ENCODE peak calls at places on chromosomes 4 and X, in five cellular contexts. H is thoracic aorta, X is brain microvascular endothelial cell, I is lower lobe of right lung, B is fibroblast of lung. Q is an unnamed sample.

GRCh38 chr4:185772391-185773093 is 39.5 kb downstream of the SORBS2 start:
- DNase-seq in I (no peak), H (no peak), B (no peak), X (no peak), Q (no peak)

GRCh38 chrX:155956649-155957048 is 40.8 kb upstream of the IL9R start:
- DNase-seq in B (no peak), I (no peak), X (no peak), H (no peak), Q (no peak)

GRCh38 chrX:44903107-44903506 is 30.1 kb downstream of the KDM6A start:
- DNase-seq in B (peak), X (peak), I (no peak), H (no peak), Q (peak)

GRCh38 chr4:105122334-105122733 is 24.3 kb upstream of the TET2 start:
- DNase-seq in H (no peak), X (peak), I (no peak), B (peak), Q (no peak)

GRCh38 chrX:108312938-108313337 is 125.3 kb downstream of the COL4A6 start:
- DNase-seq in I (peak), X (peak), B (peak), H (no peak), Q (no peak)

GRCh38 chrX:71177327-71177726 is 32.7 kb downstream of the NLGN3 start:
- DNase-seq in H (no peak), I (no peak), X (no peak), B (no peak), Q (no peak)

GRCh38 chr4:124437853-124438495 is 274.6 kb downstream of the ANKRD50 start:
- DNase-seq in X (no peak), B (no peak), I (no peak), H (no peak), Q (no peak)

GRCh38 chr4:130172156-130172555 is 1076.2 kb downstream of the C4orf33 start:
- DNase-seq in B (no peak), I (no peak), X (no peak), H (no peak), Q (no peak)

GRCh38 chr4:91322961-91323360 is 980.8 kb upstream of the GRID2 start:
- DNase-seq in X (no peak), B (no peak), H (no peak), I (no peak), Q (no peak)

GRCh38 chr4:111283066-111283677 is 660.3 kb upstream of the PITX2 start:
- DNase-seq in X (peak), B (peak), I (peak), H (no peak), Q (peak)

GRCh38 chrX:136538811-136539210 is 6.8 kb downstream of the VGLL1 start:
- DNase-seq in X (no peak), I (no peak), H (no peak), B (no peak), Q (no peak)

GRCh38 chr4:16764622-16765021 is 133.8 kb downstream of the LDB2 start:
- DNase-seq in X (no peak), H (no peak), B (no peak), I (no peak), Q (no peak)

GRCh38 chrX:39777623-39778025 is 320.1 kb downstream of the BCOR start:
- DNase-seq in H (no peak), B (no peak), I (no peak), X (no peak), Q (no peak)

GRCh38 chrX:96052078-96052477 is 632.6 kb upstream of the DIAPH2 start:
- DNase-seq in X (no peak), B (no peak), H (no peak), I (no peak), Q (no peak)

GRCh38 chr4:156388826-156389225 is 435.2 kb upstream of the CTSO start:
- DNase-seq in B (peak), H (no peak), I (no peak), X (peak), Q (no peak)

GRCh38 chrX:19889582-19890342 is 2.4 kb upstream of the SH3KBP1 start:
- DNase-seq in I (no peak), B (peak), H (no peak), X (peak), Q (peak)

GRCh38 chr4:113531572-113531971 is 230.0 kb downstream of the CAMK2D start:
- DNase-seq in B (no peak), X (no peak), H (no peak), I (no peak), Q (no peak)

GRCh38 chr4:118175506-118175905 is 141.2 kb downstream of the NDST3 start:
- DNase-seq in I (no peak), X (no peak), B (no peak), H (no peak), Q (no peak)

GRCh38 chr4:187732524-187732923 is 263.0 kb upstream of the ZFP42 start:
- DNase-seq in X (no peak), H (no peak), I (no peak), B (no peak), Q (no peak)

GRCh38 chr4:143421609-143422008 is 84.9 kb downstream of the GAB1 start:
- DNase-seq in B (no peak), H (no peak), X (no peak), I (no peak), Q (no peak)

GRCh38 chrX:70525733-70526132 is 81.1 kb downstream of the DLG3 start:
- DNase-seq in B (no peak), X (no peak), I (peak), H (no peak), Q (no peak)

GRCh38 chr4:145722561-145722960 is 42.6 kb downstream of the C4orf51 start:
- DNase-seq in B (no peak), X (no peak), I (no peak), H (no peak), Q (no peak)

GRCh38 chrX:42748067-42748850 is 29.7 kb downstream of the PPP1R2C start:
- DNase-seq in X (peak), H (no peak), I (no peak), B (peak), Q (no peak)

GRCh38 chr4:185909959-185910358 is 98.0 kb upstream of the SORBS2 start:
- DNase-seq in H (no peak), B (no peak), I (no peak), X (no peak), Q (no peak)

GRCh38 chr4:78907638-78908037 is 31.6 kb downstream of the PAQR3 start:
- DNase-seq in X (no peak), I (no peak), H (no peak), B (no peak), Q (no peak)
- H3K4me3 ChIP-seq in X (no peak), I (no peak), H (no peak), B (no peak), Q (no peak)

GRCh38 chr4:169902658-169903345 is 123.4 kb downstream of the MFAP3L start:
- DNase-seq in I (no peak), H (no peak), X (no peak), B (no peak), Q (no peak)
- TF ChIP-seq CTCF in I (no peak), H (peak), X (no peak), B (no peak), Q (no peak)

GRCh38 chrX:9824554-9824953 is 38.3 kb downstream of the SHROOM2 start:
- DNase-seq in B (no peak), I (no peak), X (no peak), H (no peak), Q (no peak)
- H3K27ac ChIP-seq in B (no peak), I (no peak), X (no peak), H (no peak), Q (no peak)

DNA sequence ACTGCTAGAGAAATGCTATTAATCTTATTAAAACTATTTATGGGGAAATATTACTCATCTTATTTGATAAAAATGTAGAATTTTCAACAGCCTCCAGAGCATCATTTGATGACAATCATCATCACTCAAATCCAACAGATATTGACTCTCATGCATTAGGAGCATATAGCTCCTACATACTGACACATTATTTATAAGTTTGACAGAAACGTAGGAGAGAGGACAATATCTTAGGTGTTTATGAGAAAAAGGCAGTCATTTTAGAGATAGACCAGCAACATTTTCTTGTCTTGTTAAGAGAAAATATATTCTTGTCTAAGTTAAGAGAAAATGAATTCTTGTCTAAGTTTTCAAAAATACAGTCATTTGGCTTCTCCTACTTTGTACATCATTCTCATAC is 2550.2 kb downstream of the PCDH7 start:
- DNase-seq in H (no peak), X (no peak), B (no peak), I (no peak), Q (no peak)
- H3K4me3 ChIP-seq in H (no peak), X (no peak), B (no peak), I (no peak), Q (no peak)

GRCh38 chrX:139121616-139122286 is 408.8 kb upstream of the F9 start:
- DNase-seq in H (no peak), X (no peak), B (no peak), I (no peak), Q (no peak)

GRCh38 chrX:139125916-139126315 is 404.6 kb upstream of the F9 start:
- DNase-seq in H (no peak), I (no peak), B (no peak), X (no peak), Q (no peak)

GRCh38 chrX:139120760-139121159 is 409.2 kb upstream of the FGF13 start:
- DNase-seq in H (no peak), I (no peak), X (no peak), B (no peak), Q (no peak)

DNA sequence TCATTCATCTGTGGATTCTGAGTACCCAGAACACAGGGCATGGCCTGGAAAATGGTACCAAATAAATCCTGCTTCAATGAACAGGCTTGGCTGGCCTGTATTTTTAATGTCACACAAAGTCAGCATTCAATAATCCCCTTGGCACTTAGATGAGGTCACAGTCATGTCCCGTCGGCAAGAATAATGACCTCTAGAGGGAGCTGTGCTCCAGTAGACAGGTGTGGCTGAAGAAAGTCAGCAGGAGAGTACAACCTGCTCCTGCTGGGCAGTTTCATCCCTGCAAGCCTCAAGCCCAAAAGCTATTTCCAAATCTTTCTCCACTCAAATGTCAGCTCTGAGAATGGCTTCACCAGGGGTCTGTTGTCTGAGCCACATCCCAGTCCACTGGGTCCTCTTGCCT is 404.0 kb upstream of the F9 start:
- DNase-seq in X (no peak), I (no peak), B (no peak), H (no peak), Q (no peak)
- TF ChIP-seq CTCF in X (peak), I (peak), B (no peak), H (no peak), Q (no peak)

GRCh38 chr4:152537881-152538280 is 2.0 kb upstream of the FBXW7 start:
- DNase-seq in X (no peak), H (no peak), B (no peak), I (no peak), Q (no peak)
- H3K27ac ChIP-seq in X (no peak), H (no peak), B (no peak), I (peak), Q (no peak)

DNA sequence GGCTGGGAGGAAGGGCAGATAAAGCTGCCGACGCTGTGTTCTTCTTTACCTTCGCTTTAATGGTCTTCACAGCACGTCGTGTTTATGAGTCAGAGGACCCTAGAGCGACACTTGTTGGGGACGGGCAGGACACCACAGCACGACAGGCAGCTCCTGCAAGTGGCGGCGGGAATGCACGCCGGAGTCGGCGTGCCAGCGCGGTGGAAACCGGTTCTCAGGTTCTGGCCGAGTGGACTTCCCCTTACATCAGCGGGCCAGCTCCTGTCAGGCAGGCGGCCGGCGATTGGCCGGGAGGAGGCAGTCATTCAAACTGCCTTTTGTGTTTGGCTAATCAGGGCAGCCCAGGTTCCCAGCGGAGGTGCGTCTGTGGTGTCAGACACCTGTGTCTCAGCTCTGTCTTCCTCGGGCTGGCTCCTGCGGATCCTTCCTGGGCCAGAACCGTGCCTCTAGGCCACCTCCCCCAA is 150.9 kb downstream of the SHROOM3 start:
- DNase-seq in H (peak), I (peak), B (no peak), X (peak), Q (no peak)
- H3K4me3 ChIP-seq in H (peak), I (peak), B (peak), X (peak), Q (peak)

GRCh38 chrX:65985922-65986588 is 53.8 kb downstream of the VSIG4 start:
- DNase-seq in B (peak), H (no peak), I (no peak), X (peak), Q (peak)
- TF ChIP-seq CTCF in B (peak), H (peak), I (peak), X (peak), Q (peak)

Q was measured in AG04450.